ENCODE peak calls at places on chromosomes 12 and 14, in nine cellular contexts. V is immature natural killer cell, Z is heart left ventricle, H is SIG-M5, J is pons, X is non-pigmented ciliary epithelial cell, P is HFFc6, Y is breast epithelium, W is T-helper 17 cell. E is an unnamed sample.

GRCh38 chr12:3770891-3771290 is 18.0 kb upstream of the CRACR2A start:
- DNase-seq in X (no peak), V (no peak), P (peak), H (no peak), Z (no peak), J (no peak), W (no peak), Y (no peak), E (peak)

GRCh38 chr12:85562765-85563164 is 273.4 kb downstream of the RASSF9 start:
- DNase-seq in Z (no peak), P (no peak), J (no peak), Y (no peak), W (no peak), V (no peak), X (no peak), H (no peak), E (no peak)

GRCh38 chr12:112283541-112283940 is 98.7 kb downstream of the HECTD4 start:
- DNase-seq in W (no peak), Z (peak), V (no peak), J (peak), P (no peak), H (no peak), X (no peak), Y (no peak), E (no peak)

GRCh38 chr12:14970467-14970866 is 2.4 kb upstream of the PDE6H start:
- DNase-seq in Y (no peak), V (no peak), Z (no peak), J (no peak), W (no peak), P (no peak), X (no peak), H (no peak), E (no peak)

GRCh38 chr12:93274937-93275336 is 102.8 kb upstream of the NUDT4 start:
- DNase-seq in Y (no peak), P (no peak), H (no peak), Z (no peak), J (no peak), W (no peak), X (no peak), V (no peak), E (no peak)

GRCh38 chr14:58639842-58640484 is 2.2 kb downstream of the DACT1 start:
- DNase-seq in P (peak), V (no peak), Y (no peak), X (peak), J (peak), W (no peak), Z (peak), H (no peak), E (no peak)

GRCh38 chr12:130791699-130792098 is 47.4 kb downstream of the STX2 start:
- DNase-seq in W (no peak), P (no peak), H (no peak), Y (no peak), J (no peak), X (no peak), Z (no peak), V (no peak), E (no peak)

GRCh38 chr12:96892104-96892503 is 15.0 kb upstream of the NEDD1 start:
- DNase-seq in V (no peak), X (no peak), J (no peak), H (no peak), P (no peak), W (no peak), Y (no peak), Z (no peak), E (peak)

GRCh38 chr14:105700622-105701288 is 174.4 kb downstream of the TMEM121 start:
- DNase-seq in H (no peak), J (no peak), Z (no peak), P (no peak), Y (no peak), V (no peak), X (no peak), W (no peak), E (no peak)

GRCh38 chr14:65357091-65357490 is 55.4 kb upstream of the FUT8 start:
- DNase-seq in P (peak), X (no peak), J (no peak), H (no peak), Z (peak), Y (no peak), W (no peak), V (no peak), E (no peak)

GRCh38 chr12:46071335-46071734 is 81.0 kb upstream of the SCAF11 start:
- DNase-seq in P (no peak), X (no peak), W (no peak), J (no peak), Y (no peak), H (no peak), V (no peak), Z (no peak), E (no peak)

GRCh38 chr14:23514009-23514962 is 37.3 kb downstream of the ZFHX2 start:
- DNase-seq in V (no peak), W (no peak), Z (peak), H (no peak), P (no peak), X (no peak), Y (peak), J (peak), E (no peak)

GRCh38 chr12:57475271-57476161 is 4.2 kb downstream of the ARHGAP9 start:
- DNase-seq in Y (no peak), H (no peak), V (no peak), W (no peak), P (no peak), J (no peak), Z (no peak), X (no peak), E (no peak)

GRCh38 chr14:47154276-47154797 is 502.8 kb upstream of the RPL10L start:
- DNase-seq in X (no peak), P (no peak), V (no peak), Z (no peak), J (no peak), W (no peak), Y (no peak), H (no peak), E (no peak)

GRCh38 chr14:60648934-60649814 is at the start of gene SIX1:
- DNase-seq in V (no peak), P (peak), Z (peak), H (no peak), Y (no peak), J (peak), W (no peak), X (peak), E (peak)

GRCh38 chr12:62862259-62862881 is 72.6 kb downstream of the PPM1H start:
- DNase-seq in Y (no peak), P (peak), Z (no peak), W (no peak), V (no peak), J (no peak), H (no peak), X (no peak), E (no peak)

GRCh38 chr14:37172024-37172869 is at the start of gene SLC25A21:
- DNase-seq in W (no peak), H (no peak), V (no peak), Z (peak), X (peak), P (peak), Y (peak), J (peak), E (peak)

GRCh38 chr14:77031680-77032482 is 3.4 kb upstream of the IRF2BPL start:
- DNase-seq in P (peak), H (no peak), Z (peak), W (no peak), J (no peak), X (no peak), V (no peak), Y (no peak), E (no peak)

GRCh38 chr14:103563089-103563620 is 395 bp downstream of the COA8 start:
- DNase-seq in P (no peak), W (no peak), H (no peak), V (no peak), J (peak), Z (no peak), Y (no peak), X (no peak), E (no peak)

GRCh38 chr12:26821212-26821701 is 11.7 kb downstream of the ITPR2 start:
- DNase-seq in Y (no peak), X (no peak), P (peak), H (no peak), W (no peak), J (peak), V (no peak), Z (no peak), E (no peak)

GRCh38 chr12:121240484-121241202 is 30.7 kb downstream of the P2RX4 start:
- DNase-seq in P (no peak), W (peak), Y (peak), H (peak), V (peak), J (peak), Z (peak), X (no peak), E (no peak)

GRCh38 chr14:36647827-36648753 is 13.6 kb upstream of the PAX9 start:
- DNase-seq in W (no peak), P (no peak), Y (no peak), J (no peak), V (no peak), H (no peak), Z (no peak), X (no peak), E (no peak)

GRCh38 chr14:41606249-41607118 is at the start of gene LRFN5:
- DNase-seq in H (no peak), Z (peak), V (no peak), Y (no peak), X (no peak), J (no peak), P (no peak), W (no peak), E (no peak)

GRCh38 chr12:5745251-5745888 is 199.7 kb downstream of the ANO2 start:
- DNase-seq in W (no peak), P (peak), X (peak), Z (peak), H (no peak), Y (no peak), V (peak), J (peak), E (no peak)

GRCh38 chr12:37541356-37541755 is 775.2 kb upstream of the ALG10B start:
- DNase-seq in P (no peak), X (no peak), J (no peak), W (no peak), V (no peak), H (no peak), Y (no peak), Z (no peak), E (no peak)

GRCh38 chr14:85443001-85443400 is 86.9 kb upstream of the FLRT2 start:
- DNase-seq in W (no peak), H (no peak), Y (no peak), J (no peak), X (no peak), Z (no peak), V (no peak), P (no peak), E (no peak)